ENCODE peak calls at places on chromosomes 5 and 9, in six cellular contexts. S, N, K, D, E and V are unnamed samples.

GRCh38 chr9:37944266-37944650 is 40.3 kb upstream of the SLC25A51 start:
- DNase-seq in S (no peak), N (no peak), K (no peak), D (no peak), E (no peak), V (no peak)

GRCh38 chr5:139974661-139975060 is 68.4 kb downstream of the NRG2 start:
- DNase-seq in S (no peak), N (no peak), K (no peak), D (peak), E (no peak), V (no peak)

GRCh38 chr5:133797167-133797566 is 171.3 kb downstream of the C5orf15 start:
- DNase-seq in S (no peak), N (no peak), K (no peak), D (peak), E (no peak), V (no peak)

GRCh38 chr9:82606761-82607382 is 456.1 kb downstream of the RASEF start:
- DNase-seq in S (peak), N (peak), K (peak), D (peak), E (peak), V (peak)

GRCh38 chr9:92655896-92656536 is 13.9 kb downstream of the IPPK start:
- DNase-seq in S (no peak), N (no peak), K (no peak), D (no peak), E (no peak), V (no peak)

GRCh38 chr5:89204766-89205165 is 321.8 kb upstream of the MEF2C start:
- DNase-seq in S (no peak), N (no peak), K (no peak), D (peak), E (no peak), V (no peak)

GRCh38 chr9:114470581-114470980 is 34.7 kb downstream of the WHRN start:
- DNase-seq in S (no peak), N (no peak), K (no peak), D (no peak), E (no peak), V (no peak)

GRCh38 chr5:16826379-16827125 is 109.5 kb downstream of the MYO10 start:
- DNase-seq in S (no peak), N (no peak), K (no peak), D (no peak), E (no peak), V (no peak)

GRCh38 chr9:84955155-84955554 is 285.6 kb downstream of the NTRK2 start:
- DNase-seq in S (no peak), N (no peak), K (no peak), D (no peak), E (no peak), V (no peak)

GRCh38 chr5:28855631-28856030 is 1817.2 kb upstream of the CDH9 start:
- DNase-seq in S (no peak), N (peak), K (no peak), D (peak), E (no peak), V (no peak)

GRCh38 chr5:61813361-61813760 is 481.3 kb downstream of the ZSWIM6 start:
- DNase-seq in S (no peak), N (peak), K (no peak), D (no peak), E (no peak), V (no peak)

GRCh38 chr9:85004818-85005413 is 335.4 kb downstream of the NTRK2 start:
- DNase-seq in S (no peak), N (no peak), K (no peak), D (no peak), E (no peak), V (no peak)

GRCh38 chr9:134459573-134459972 is 133.3 kb downstream of the RXRA start:
- DNase-seq in S (no peak), N (no peak), K (no peak), D (no peak), E (no peak), V (no peak)

GRCh38 chr5:149002053-149002452 is 60.8 kb downstream of the SH3TC2 start:
- DNase-seq in S (peak), N (peak), K (peak), D (peak), E (no peak), V (no peak)

GRCh38 chr5:75536147-75536546 is 24.5 kb downstream of the POLK start:
- DNase-seq in S (no peak), N (no peak), K (no peak), D (no peak), E (no peak), V (no peak)

GRCh38 chr9:35380016-35380415 is 109.9 kb upstream of the RUSC2 start:
- DNase-seq in S (no peak), N (no peak), K (no peak), D (no peak), E (no peak), V (no peak)

GRCh38 chr5:151499636-151500035 is 52.2 kb downstream of the SLC36A1 start:
- DNase-seq in S (no peak), N (no peak), K (no peak), D (no peak), E (no peak), V (no peak)

GRCh38 chr5:74478328-74478727 is 162.2 kb downstream of the ENC1 start:
- DNase-seq in S (no peak), N (no peak), K (no peak), D (no peak), E (no peak), V (no peak)

GRCh38 chr5:151923865-151924264 is 786 bp downstream of the GLRA1 start:
- DNase-seq in S (peak), N (peak), K (no peak), D (peak), E (no peak), V (peak)

GRCh38 chr5:79853676-79854418 is 137.2 kb downstream of the MTX3 start:
- DNase-seq in S (peak), N (peak), K (no peak), D (no peak), E (no peak), V (no peak)

GRCh38 chr5:92544042-92544441 is 1037.0 kb downstream of the NR2F1-AS1 start:
- DNase-seq in S (no peak), N (no peak), K (no peak), D (peak), E (no peak), V (no peak)

GRCh38 chr5:61951295-61951694 is 354.7 kb upstream of the KIF2A start:
- DNase-seq in S (no peak), N (no peak), K (no peak), D (no peak), E (no peak), V (no peak)

GRCh38 chr9:135592625-135593024 is 31.1 kb downstream of the PAEP start:
- DNase-seq in S (no peak), N (no peak), K (peak), D (no peak), E (no peak), V (no peak)

GRCh38 chr9:33408087-33408486 is 5.7 kb upstream of the AQP7 start:
- DNase-seq in S (no peak), N (peak), K (no peak), D (no peak), E (no peak), V (no peak)

GRCh38 chr5:170315154-170315553 is 17.6 kb upstream of the LCP2 start:
- DNase-seq in S (no peak), N (no peak), K (peak), D (peak), E (peak), V (no peak)

GRCh38 chr5:122153230-122153629 is 23.9 kb downstream of the ZNF474 start:
- DNase-seq in S (no peak), N (peak), K (no peak), D (peak), E (no peak), V (no peak)

GRCh38 chr9:96565684-96566360 is 53.8 kb downstream of the CDC14B start:
- DNase-seq in S (no peak), N (peak), K (no peak), D (peak), E (no peak), V (no peak)

GRCh38 chr9:121073038-121073437 is 1.7 kb upstream of the CNTRL start:
- DNase-seq in S (no peak), N (peak), K (peak), D (peak), E (peak), V (no peak)

GRCh38 chr5:6715758-6716633 is 2.8 kb downstream of the TENT4A start:
- DNase-seq in S (no peak), N (no peak), K (no peak), D (no peak), E (no peak), V (no peak)

GRCh38 chr5:26691486-26691885 is 346.9 kb downstream of the CDH9 start:
- DNase-seq in S (no peak), N (no peak), K (no peak), D (no peak), E (no peak), V (no peak)

GRCh38 chr5:166722939-166723338 is 1568.5 kb upstream of the WWC1 start:
- DNase-seq in S (peak), N (peak), K (no peak), D (peak), E (no peak), V (no peak)

GRCh38 chr5:168039485-168040005 is 251.9 kb upstream of the WWC1 start:
- DNase-seq in S (peak), N (no peak), K (no peak), D (no peak), E (no peak), V (no peak)

GRCh38 chr5:80957031-80957761 is 3.0 kb upstream of the RASGRF2 start:
- DNase-seq in S (no peak), N (no peak), K (no peak), D (peak), E (no peak), V (no peak)
- TF ChIP-seq CTCF in S (no peak), N (no peak), K (no peak), D (no peak), E (no peak), V (no peak)

GRCh38 chr5:118007262-118007661 is 981.1 kb downstream of the DTWD2 start:
- DNase-seq in S (no peak), N (no peak), K (no peak), D (peak), E (no peak), V (no peak)
- TF ChIP-seq CTCF in S (no peak), N (no peak), K (no peak), D (no peak), E (no peak), V (no peak)

GRCh38 chr5:132469380-132470372 is 20.9 kb downstream of the IRF1 start:
- DNase-seq in S (no peak), N (no peak), K (no peak), D (peak), E (peak), V (no peak)
- TF ChIP-seq CTCF in S (no peak), N (no peak), K (no peak), D (peak), E (no peak), V (no peak)

GRCh38 chr9:21413089-21414023 is 4.4 kb downstream of the IFNA8 start:
- DNase-seq in S (no peak), N (no peak), K (no peak), D (peak), E (no peak), V (peak)
- TF ChIP-seq CTCF in S (peak), N (peak), K (no peak), D (peak), E (no peak), V (no peak)

GRCh38 chr5:155147222-155147621 is 133.7 kb downstream of the KIF4B start:
- DNase-seq in S (no peak), N (no peak), K (no peak), D (peak), E (no peak), V (no peak)
- TF ChIP-seq CTCF in S (no peak), N (peak), K (no peak), D (no peak), E (no peak), V (no peak)

DNA sequence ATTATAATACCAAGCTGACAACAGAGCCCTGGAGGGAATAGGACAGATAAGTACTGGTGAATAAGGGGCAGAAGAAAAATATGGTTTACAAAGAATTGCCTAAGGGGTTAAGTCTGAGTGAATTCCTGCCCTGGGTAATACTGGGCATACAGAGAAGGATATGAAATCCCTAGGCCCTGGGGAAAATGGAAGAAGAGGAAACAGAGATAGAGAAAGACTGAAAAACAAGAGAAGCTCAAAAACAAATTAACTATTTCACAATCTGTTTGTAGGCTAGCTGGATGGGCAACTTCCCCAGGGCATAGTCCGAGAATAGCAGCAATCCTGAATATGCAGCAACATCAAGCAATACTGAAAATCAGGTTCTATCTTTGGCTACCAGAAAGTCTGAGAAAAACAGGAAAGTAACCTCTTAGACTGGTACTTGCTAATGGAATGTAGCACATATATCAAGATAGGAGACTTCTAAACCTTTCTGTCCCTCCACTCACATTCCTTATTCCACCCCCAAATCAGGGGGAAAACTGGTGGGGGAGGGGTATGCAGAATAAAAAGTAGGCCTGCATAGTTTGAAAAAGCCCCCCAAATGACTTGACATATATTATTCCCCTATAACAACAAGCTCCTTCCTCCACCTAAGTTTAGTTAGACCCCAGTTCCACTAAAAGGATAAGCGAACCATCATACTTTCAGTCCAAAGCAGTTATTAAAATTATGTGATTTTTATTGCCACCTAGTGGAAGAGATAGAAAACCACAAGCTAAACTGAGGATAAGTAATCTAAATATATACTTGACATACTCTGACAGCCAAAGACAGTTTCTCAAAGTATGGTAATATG is 20.6 kb downstream of the SLC38A9 start:
- DNase-seq in S (no peak), N (peak), K (no peak), D (peak), E (no peak), V (no peak)
- TF ChIP-seq CTCF in S (peak), N (peak), K (peak), D (peak), E (peak), V (peak)

GRCh38 chr9:117354252-117354847 is 60.5 kb downstream of the ASTN2 start:
- DNase-seq in S (no peak), N (no peak), K (no peak), D (no peak), E (no peak), V (no peak)
- TF ChIP-seq CTCF in S (no peak), N (no peak), K (no peak), D (no peak), E (no peak), V (no peak)

GRCh38 chr9:16033253-16033652 is 480.4 kb downstream of the CCDC171 start:
- DNase-seq in S (no peak), N (no peak), K (no peak), D (no peak), E (no peak), V (no peak)

GRCh38 chr9:16033921-16034320 is 481.1 kb downstream of the CCDC171 start:
- DNase-seq in S (no peak), N (no peak), K (no peak), D (no peak), E (no peak), V (no peak)

GRCh38 chr9:16031486-16031885 is 478.6 kb downstream of the CCDC171 start:
- DNase-seq in S (no peak), N (no peak), K (no peak), D (no peak), E (no peak), V (no peak)

GRCh38 chr9:16031971-16032370 is 479.1 kb downstream of the CCDC171 start:
- DNase-seq in S (no peak), N (peak), K (no peak), D (peak), E (no peak), V (no peak)

DNA sequence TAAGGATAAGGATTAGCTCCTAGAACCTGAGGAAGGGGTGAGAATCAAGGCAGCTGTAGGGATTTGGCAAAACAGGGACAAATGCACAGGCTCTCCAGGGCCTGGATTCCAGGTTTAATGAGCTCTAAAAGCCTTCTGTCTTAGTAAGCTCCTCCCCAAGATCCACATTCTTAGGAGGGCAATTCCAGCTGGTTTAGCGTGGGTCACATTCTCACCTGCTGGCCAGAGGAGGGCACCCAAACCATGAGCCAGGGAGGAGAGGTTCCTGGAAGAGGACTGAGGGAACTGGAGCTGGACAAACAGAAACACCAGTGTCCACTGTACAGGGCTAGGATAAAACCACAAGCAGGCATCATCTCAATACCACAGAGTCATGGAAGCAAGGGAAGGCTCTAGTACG is 480.0 kb downstream of the CCDC171 start:
- DNase-seq in S (peak), N (peak), K (no peak), D (peak), E (no peak), V (no peak)
- TF ChIP-seq CTCF in S (no peak), N (peak), K (no peak), D (peak), E (no peak), V (no peak)

GRCh38 chr5:174327317-174327864 is 281.9 kb downstream of the NSG2 start:
- DNase-seq in S (peak), N (peak), K (peak), D (peak), E (no peak), V (peak)
- TF ChIP-seq CTCF in S (peak), N (peak), K (peak), D (peak), E (no peak), V (peak)